ENCODE peak calls at places on chromosomes 13 and 19, in nine cellular contexts. O, D, Z, R, H, E, J, B and U are unnamed samples.

GRCh38 chr13:93318538-93318937 is 91.9 kb downstream of the GPC6 start:
- DNase-seq in O (no peak), D (no peak), Z (no peak), R (no peak), H (no peak), E (no peak), J (no peak), B (no peak), U (no peak)

GRCh38 chr19:5718579-5719273 is 1.2 kb downstream of the LONP1 start:
- DNase-seq in O (no peak), D (peak), Z (no peak), R (no peak), H (peak), E (peak), J (no peak), B (no peak), U (no peak)

GRCh38 chr13:39777527-39778061 is 122.1 kb downstream of the COG6 start:
- DNase-seq in O (no peak), D (peak), Z (no peak), R (no peak), H (peak), E (peak), J (peak), B (no peak), U (no peak)

GRCh38 chr19:54188224-54188871 is 1.0 kb downstream of the MBOAT7 start:
- DNase-seq in O (no peak), D (peak), Z (no peak), R (no peak), H (peak), E (peak), J (no peak), B (peak), U (no peak)

GRCh38 chr13:114258589-114258988 is 22.8 kb upstream of the UPF3A start:
- DNase-seq in O (no peak), D (no peak), Z (no peak), R (no peak), H (no peak), E (no peak), J (no peak), B (no peak), U (no peak)

GRCh38 chr19:11446652-11447301 is 11.3 kb downstream of the PRKCSH start:
- DNase-seq in O (peak), D (peak), Z (no peak), R (peak), H (peak), E (peak), J (no peak), B (peak), U (no peak)

GRCh38 chr13:46592410-46592809 is 39.4 kb downstream of the LRCH1 start:
- DNase-seq in O (no peak), D (no peak), Z (no peak), R (no peak), H (no peak), E (no peak), J (no peak), B (no peak), U (no peak)

GRCh38 chr13:52012512-52012836 is 276 bp downstream of the ALG11 start:
- DNase-seq in O (no peak), D (no peak), Z (no peak), R (no peak), H (no peak), E (no peak), J (no peak), B (no peak), U (no peak)

GRCh38 chr19:2129022-2129421 is 22.3 kb downstream of the AP3D1 start:
- DNase-seq in O (no peak), D (no peak), Z (no peak), R (no peak), H (no peak), E (no peak), J (no peak), B (no peak), U (no peak)

GRCh38 chr19:18594096-18594823 is 5.7 kb downstream of the REX1BD start:
- DNase-seq in O (peak), D (peak), Z (peak), R (peak), H (peak), E (peak), J (peak), B (peak), U (no peak)

GRCh38 chr13:31009166-31009565 is 76.7 kb downstream of the TEX26 start:
- DNase-seq in O (no peak), D (no peak), Z (no peak), R (no peak), H (no peak), E (no peak), J (no peak), B (no peak), U (no peak)

GRCh38 chr19:48069435-48069834 is 25.6 kb upstream of the CABP5 start:
- DNase-seq in O (no peak), D (no peak), Z (no peak), R (no peak), H (no peak), E (no peak), J (no peak), B (no peak), U (no peak)

GRCh38 chr13:112842343-112842856 is 126.6 kb upstream of the MCF2L start:
- DNase-seq in O (no peak), D (no peak), Z (no peak), R (peak), H (no peak), E (peak), J (no peak), B (no peak), U (no peak)

GRCh38 chr13:26423634-26424033 is 133.8 kb upstream of the WASF3 start:
- DNase-seq in O (no peak), D (peak), Z (peak), R (peak), H (no peak), E (no peak), J (no peak), B (no peak), U (peak)

GRCh38 chr13:35210234-35210633 is 266.3 kb downstream of the MAB21L1 start:
- DNase-seq in O (no peak), D (no peak), Z (no peak), R (no peak), H (no peak), E (peak), J (no peak), B (no peak), U (no peak)

GRCh38 chr13:76853481-76853880 is 32.7 kb downstream of the KCTD12 start:
- DNase-seq in O (no peak), D (no peak), Z (no peak), R (no peak), H (no peak), E (peak), J (no peak), B (no peak), U (no peak)

GRCh38 chr19:10271543-10272086 is 695 bp downstream of the ICAM1 start:
- DNase-seq in O (no peak), D (no peak), Z (no peak), R (peak), H (no peak), E (peak), J (no peak), B (peak), U (no peak)

GRCh38 chr13:79870766-79871165 is 389.8 kb downstream of the NDFIP2 start:
- DNase-seq in O (no peak), D (no peak), Z (no peak), R (no peak), H (no peak), E (no peak), J (no peak), B (no peak), U (no peak)

GRCh38 chr13:67619346-67619745 is 389.2 kb upstream of the PCDH9 start:
- DNase-seq in O (no peak), D (no peak), Z (no peak), R (no peak), H (no peak), E (no peak), J (no peak), B (no peak), U (no peak)

GRCh38 chr13:35714588-35714987 is 238.1 kb upstream of the MAB21L1 start:
- DNase-seq in O (no peak), D (no peak), Z (no peak), R (peak), H (no peak), E (peak), J (no peak), B (no peak), U (no peak)

GRCh38 chr13:97308735-97309429 is 86.7 kb downstream of the MBNL2 start:
- DNase-seq in O (no peak), D (no peak), Z (no peak), R (no peak), H (no peak), E (peak), J (no peak), B (no peak), U (no peak)

GRCh38 chr19:50368649-50369570 is 3.5 kb upstream of the NAPSA start:
- DNase-seq in O (peak), D (peak), Z (peak), R (peak), H (peak), E (peak), J (peak), B (peak), U (no peak)

GRCh38 chr19:6126335-6126974 is 9.0 kb upstream of the ACSBG2 start:
- DNase-seq in O (no peak), D (peak), Z (no peak), R (no peak), H (no peak), E (peak), J (no peak), B (no peak), U (no peak)

GRCh38 chr19:23283925-23284324 is 33.7 kb upstream of the ZNF724 start:
- DNase-seq in O (peak), D (peak), Z (peak), R (peak), H (peak), E (peak), J (peak), B (peak), U (no peak)

GRCh38 chr19:50415661-50416033 is 3.1 kb upstream of the SPIB start:
- DNase-seq in O (no peak), D (no peak), Z (no peak), R (no peak), H (no peak), E (no peak), J (no peak), B (no peak), U (no peak)

GRCh38 chr13:39783051-39783450 is 127.6 kb downstream of the COG6 start:
- DNase-seq in O (no peak), D (no peak), Z (no peak), R (no peak), H (no peak), E (peak), J (no peak), B (no peak), U (no peak)

GRCh38 chr13:43021926-43022670 is 1.3 kb upstream of the DNAJC15 start:
- DNase-seq in O (no peak), D (no peak), Z (no peak), R (no peak), H (no peak), E (no peak), J (no peak), B (no peak), U (no peak)

GRCh38 chr13:109725995-109726637 is 60.3 kb downstream of the IRS2 start:
- DNase-seq in O (no peak), D (no peak), Z (no peak), R (no peak), H (no peak), E (no peak), J (no peak), B (no peak), U (no peak)

GRCh38 chr19:1237754-1238372 is at the start of gene CBARP:
- DNase-seq in O (no peak), D (peak), Z (no peak), R (peak), H (no peak), E (peak), J (no peak), B (no peak), U (no peak)

GRCh38 chr19:35332817-35333216 is 3.8 kb downstream of the CD22 start:
- DNase-seq in O (peak), D (no peak), Z (no peak), R (no peak), H (no peak), E (peak), J (no peak), B (no peak), U (no peak)

GRCh38 chr13:94419304-94419943 is 60.1 kb downstream of the DCT start:
- DNase-seq in O (no peak), D (peak), Z (no peak), R (no peak), H (no peak), E (no peak), J (no peak), B (no peak), U (no peak)

GRCh38 chr13:113458218-113459065 is 5.2 kb upstream of the ADPRHL1 start:
- DNase-seq in O (no peak), D (peak), Z (no peak), R (peak), H (no peak), E (peak), J (no peak), B (no peak), U (no peak)

GRCh38 chr13:32426191-32426980 is 1.5 kb downstream of the N4BP2L1 start:
- DNase-seq in O (peak), D (peak), Z (no peak), R (no peak), H (peak), E (peak), J (peak), B (peak), U (no peak)

GRCh38 chr19:42606660-42607351 is 12.1 kb upstream of the CEACAM8 start:
- DNase-seq in O (peak), D (peak), Z (no peak), R (peak), H (peak), E (peak), J (peak), B (no peak), U (no peak)